ENCODE peak calls at places on chromosomes 1 and 21, in nine cellular contexts. One of them, this sample, is unnamed. For H3K27me3, the result is how much of the 10 kb centered on the place peaks cover.

GRCh38 chr1:25503551-25504426 is 39.6 kb upstream of the LDLRAP1 start:
- DNase-seq in sigmoid colon: peak
- DNase-seq in ovary: no peak
- DNase-seq in mammary epithelial cell: peak
- DNase-seq in upper lobe of right lung: peak
- DNase-seq in heart right ventricle: peak
- DNase-seq in AG04450: no peak
- DNase-seq in Panc1: peak
- DNase-seq in MM.1S: peak
- DNase-seq in this sample: no peak

GRCh38 chr1:246680696-246681127 is 43.5 kb upstream of the SCCPDH start:
- DNase-seq in sigmoid colon: no peak
- DNase-seq in ovary: no peak
- DNase-seq in mammary epithelial cell: no peak
- DNase-seq in upper lobe of right lung: no peak
- DNase-seq in heart right ventricle: no peak
- DNase-seq in AG04450: no peak
- DNase-seq in Panc1: no peak
- DNase-seq in MM.1S: no peak
- DNase-seq in this sample: no peak

GRCh38 chr21:17829472-17829871 is 10.3 kb upstream of the C21orf91 start:
- DNase-seq in sigmoid colon: no peak
- DNase-seq in ovary: no peak
- DNase-seq in mammary epithelial cell: peak
- DNase-seq in upper lobe of right lung: no peak
- DNase-seq in heart right ventricle: no peak
- DNase-seq in AG04450: peak
- DNase-seq in Panc1: no peak
- DNase-seq in MM.1S: no peak
- DNase-seq in this sample: no peak

GRCh38 chr1:23010734-23011449 is 4.8 kb downstream of the TEX46 start:
- DNase-seq in sigmoid colon: no peak
- DNase-seq in ovary: no peak
- DNase-seq in mammary epithelial cell: peak
- DNase-seq in upper lobe of right lung: no peak
- DNase-seq in heart right ventricle: no peak
- DNase-seq in AG04450: no peak
- DNase-seq in Panc1: no peak
- DNase-seq in MM.1S: peak
- DNase-seq in this sample: peak

GRCh38 chr1:204073837-204074273 is 940 bp downstream of the SOX13 start:
- DNase-seq in sigmoid colon: peak
- DNase-seq in ovary: peak
- DNase-seq in mammary epithelial cell: peak
- DNase-seq in upper lobe of right lung: no peak
- DNase-seq in heart right ventricle: no peak
- DNase-seq in AG04450: no peak
- DNase-seq in Panc1: no peak
- DNase-seq in MM.1S: no peak
- DNase-seq in this sample: no peak

GRCh38 chr1:94796269-94796668 is 23.9 kb upstream of the SLC44A3 start:
- DNase-seq in sigmoid colon: no peak
- DNase-seq in ovary: no peak
- DNase-seq in mammary epithelial cell: peak
- DNase-seq in upper lobe of right lung: no peak
- DNase-seq in heart right ventricle: no peak
- DNase-seq in AG04450: no peak
- DNase-seq in Panc1: no peak
- DNase-seq in MM.1S: no peak
- DNase-seq in this sample: no peak

GRCh38 chr1:169933999-169934725 is 40.5 kb upstream of the SCYL3 start:
- DNase-seq in sigmoid colon: no peak
- DNase-seq in ovary: no peak
- DNase-seq in mammary epithelial cell: peak
- DNase-seq in upper lobe of right lung: no peak
- DNase-seq in heart right ventricle: no peak
- DNase-seq in AG04450: no peak
- DNase-seq in Panc1: no peak
- DNase-seq in MM.1S: no peak
- DNase-seq in this sample: no peak

GRCh38 chr21:26148071-26148470 is 22.5 kb downstream of the APP start:
- DNase-seq in sigmoid colon: no peak
- DNase-seq in ovary: no peak
- DNase-seq in mammary epithelial cell: no peak
- DNase-seq in upper lobe of right lung: no peak
- DNase-seq in heart right ventricle: peak
- DNase-seq in AG04450: no peak
- DNase-seq in Panc1: no peak
- DNase-seq in MM.1S: no peak
- DNase-seq in this sample: no peak

GRCh38 chr21:15289896-15290841 is 225.4 kb upstream of the NRIP1 start:
- DNase-seq in sigmoid colon: peak
- DNase-seq in ovary: no peak
- DNase-seq in mammary epithelial cell: no peak
- DNase-seq in upper lobe of right lung: peak
- DNase-seq in heart right ventricle: peak
- DNase-seq in AG04450: no peak
- DNase-seq in Panc1: no peak
- DNase-seq in MM.1S: peak
- DNase-seq in this sample: no peak

GRCh38 chr1:90728656-90729257 is 11.7 kb upstream of the BARHL2 start:
- DNase-seq in sigmoid colon: no peak
- DNase-seq in ovary: no peak
- DNase-seq in mammary epithelial cell: no peak
- DNase-seq in upper lobe of right lung: no peak
- DNase-seq in heart right ventricle: no peak
- DNase-seq in AG04450: no peak
- DNase-seq in Panc1: no peak
- DNase-seq in MM.1S: no peak
- DNase-seq in this sample: no peak

GRCh38 chr1:36609241-36610027 is 126.7 kb upstream of the CSF3R start:
- DNase-seq in sigmoid colon: no peak
- DNase-seq in ovary: no peak
- DNase-seq in mammary epithelial cell: peak
- DNase-seq in upper lobe of right lung: peak
- DNase-seq in heart right ventricle: no peak
- DNase-seq in AG04450: no peak
- DNase-seq in Panc1: peak
- DNase-seq in MM.1S: peak
- DNase-seq in this sample: no peak

DNA sequence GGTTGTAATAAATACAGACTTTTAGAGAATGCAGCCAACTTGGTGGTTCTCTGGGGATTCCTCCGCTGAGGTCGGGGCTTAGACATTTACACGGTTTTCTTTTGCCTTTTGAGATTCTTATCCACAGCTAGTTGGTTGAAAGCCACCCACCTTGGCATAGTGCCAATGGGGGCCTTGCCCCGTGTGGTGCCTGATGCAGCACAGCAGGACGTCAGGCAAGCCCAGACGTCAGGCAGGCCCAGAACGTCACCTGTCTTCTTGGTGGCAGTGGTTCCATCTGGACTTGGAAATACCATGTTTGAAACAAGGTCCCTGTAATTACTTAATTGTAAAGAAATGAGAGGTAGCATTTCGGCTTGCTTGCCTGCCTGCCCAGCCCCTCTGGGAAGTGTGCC is 78.5 kb downstream of the GALNT2 start:
- DNase-seq in sigmoid colon: no peak
- DNase-seq in ovary: no peak
- DNase-seq in mammary epithelial cell: no peak
- DNase-seq in upper lobe of right lung: no peak
- DNase-seq in heart right ventricle: no peak
- DNase-seq in AG04450: no peak
- DNase-seq in Panc1: no peak
- DNase-seq in MM.1S: no peak
- DNase-seq in this sample: no peak
- H3K4me3 ChIP-seq in sigmoid colon: no peak
- H3K4me3 ChIP-seq in ovary: no peak
- H3K4me3 ChIP-seq in mammary epithelial cell: no peak
- H3K4me3 ChIP-seq in upper lobe of right lung: no peak
- H3K4me3 ChIP-seq in heart right ventricle: no peak
- H3K4me3 ChIP-seq in AG04450: no peak
- H3K4me3 ChIP-seq in Panc1: no peak
- H3K4me3 ChIP-seq in MM.1S: peak
- H3K4me3 ChIP-seq in this sample: no peak

GRCh38 chr21:34115160-34115559 is 41.8 kb downstream of the MRPS6 start:
- DNase-seq in sigmoid colon: no peak
- DNase-seq in ovary: no peak
- DNase-seq in mammary epithelial cell: no peak
- DNase-seq in upper lobe of right lung: no peak
- DNase-seq in heart right ventricle: no peak
- DNase-seq in AG04450: no peak
- DNase-seq in Panc1: no peak
- DNase-seq in MM.1S: no peak
- DNase-seq in this sample: no peak

GRCh38 chr21:34109075-34109474 is 35.7 kb downstream of the MRPS6 start:
- DNase-seq in sigmoid colon: no peak
- DNase-seq in ovary: no peak
- DNase-seq in mammary epithelial cell: no peak
- DNase-seq in upper lobe of right lung: no peak
- DNase-seq in heart right ventricle: no peak
- DNase-seq in AG04450: no peak
- DNase-seq in Panc1: no peak
- DNase-seq in MM.1S: no peak
- DNase-seq in this sample: no peak

GRCh38 chr21:34113842-34114241 is 40.5 kb downstream of the MRPS6 start:
- DNase-seq in sigmoid colon: no peak
- DNase-seq in ovary: no peak
- DNase-seq in mammary epithelial cell: no peak
- DNase-seq in upper lobe of right lung: no peak
- DNase-seq in heart right ventricle: no peak
- DNase-seq in AG04450: no peak
- DNase-seq in Panc1: no peak
- DNase-seq in MM.1S: no peak
- DNase-seq in this sample: no peak

GRCh38 chr21:34110594-34111202 is 37.3 kb downstream of the MRPS6 start:
- DNase-seq in sigmoid colon: no peak
- DNase-seq in ovary: no peak
- DNase-seq in mammary epithelial cell: no peak
- DNase-seq in upper lobe of right lung: no peak
- DNase-seq in heart right ventricle: no peak
- DNase-seq in AG04450: no peak
- DNase-seq in Panc1: no peak
- DNase-seq in MM.1S: no peak
- DNase-seq in this sample: no peak

GRCh38 chr21:34112316-34113033 is 39.1 kb downstream of the MRPS6 start:
- DNase-seq in sigmoid colon: no peak
- DNase-seq in ovary: no peak
- DNase-seq in mammary epithelial cell: peak
- DNase-seq in upper lobe of right lung: no peak
- DNase-seq in heart right ventricle: no peak
- DNase-seq in AG04450: no peak
- DNase-seq in Panc1: no peak
- DNase-seq in MM.1S: no peak
- DNase-seq in this sample: no peak
- TF ChIP-seq CTCF in sigmoid colon: no peak
- TF ChIP-seq CTCF in ovary: no peak
- TF ChIP-seq CTCF in mammary epithelial cell: no peak
- TF ChIP-seq CTCF in upper lobe of right lung: no peak
- TF ChIP-seq CTCF in heart right ventricle: no peak
- TF ChIP-seq CTCF in AG04450: no peak
- TF ChIP-seq CTCF in Panc1: no peak
- TF ChIP-seq CTCF in MM.1S: no peak
- TF ChIP-seq CTCF in this sample: no peak

GRCh38 chr1:224747578-224747977 is 131.5 kb downstream of the CNIH3 start:
- DNase-seq in sigmoid colon: no peak
- DNase-seq in ovary: no peak
- DNase-seq in mammary epithelial cell: peak
- DNase-seq in upper lobe of right lung: no peak
- DNase-seq in heart right ventricle: no peak
- DNase-seq in AG04450: no peak
- DNase-seq in Panc1: no peak
- DNase-seq in MM.1S: no peak
- DNase-seq in this sample: no peak

GRCh38 chr1:224739997-224740687 is 124.0 kb downstream of the CNIH3 start:
- DNase-seq in sigmoid colon: no peak
- DNase-seq in ovary: no peak
- DNase-seq in mammary epithelial cell: no peak
- DNase-seq in upper lobe of right lung: no peak
- DNase-seq in heart right ventricle: no peak
- DNase-seq in AG04450: no peak
- DNase-seq in Panc1: no peak
- DNase-seq in MM.1S: peak
- DNase-seq in this sample: no peak

GRCh38 chr1:224745388-224745787 is 129.3 kb downstream of the CNIH3 start:
- DNase-seq in sigmoid colon: no peak
- DNase-seq in ovary: no peak
- DNase-seq in mammary epithelial cell: no peak
- DNase-seq in upper lobe of right lung: no peak
- DNase-seq in heart right ventricle: no peak
- DNase-seq in AG04450: no peak
- DNase-seq in Panc1: no peak
- DNase-seq in MM.1S: no peak
- DNase-seq in this sample: no peak

GRCh38 chr1:224745924-224746323 is 129.8 kb downstream of the CNIH3 start:
- DNase-seq in sigmoid colon: no peak
- DNase-seq in ovary: no peak
- DNase-seq in mammary epithelial cell: no peak
- DNase-seq in upper lobe of right lung: no peak
- DNase-seq in heart right ventricle: no peak
- DNase-seq in AG04450: no peak
- DNase-seq in Panc1: no peak
- DNase-seq in MM.1S: peak
- DNase-seq in this sample: no peak

GRCh38 chr1:224744521-224744920 is 128.4 kb downstream of the CNIH3 start:
- DNase-seq in sigmoid colon: no peak
- DNase-seq in ovary: no peak
- DNase-seq in mammary epithelial cell: no peak
- DNase-seq in upper lobe of right lung: no peak
- DNase-seq in heart right ventricle: no peak
- DNase-seq in AG04450: no peak
- DNase-seq in Panc1: no peak
- DNase-seq in MM.1S: peak
- DNase-seq in this sample: no peak
- H3K27me3 ChIP-seq in sigmoid colon: under half
- H3K27me3 ChIP-seq in ovary: under half
- H3K27me3 ChIP-seq in mammary epithelial cell: under half
- H3K27me3 ChIP-seq in upper lobe of right lung: under half
- H3K27me3 ChIP-seq in heart right ventricle: under half
- H3K27me3 ChIP-seq in AG04450: under half
- H3K27me3 ChIP-seq in Panc1: under half
- H3K27me3 ChIP-seq in MM.1S: under half
- H3K27me3 ChIP-seq in this sample: under half

DNA sequence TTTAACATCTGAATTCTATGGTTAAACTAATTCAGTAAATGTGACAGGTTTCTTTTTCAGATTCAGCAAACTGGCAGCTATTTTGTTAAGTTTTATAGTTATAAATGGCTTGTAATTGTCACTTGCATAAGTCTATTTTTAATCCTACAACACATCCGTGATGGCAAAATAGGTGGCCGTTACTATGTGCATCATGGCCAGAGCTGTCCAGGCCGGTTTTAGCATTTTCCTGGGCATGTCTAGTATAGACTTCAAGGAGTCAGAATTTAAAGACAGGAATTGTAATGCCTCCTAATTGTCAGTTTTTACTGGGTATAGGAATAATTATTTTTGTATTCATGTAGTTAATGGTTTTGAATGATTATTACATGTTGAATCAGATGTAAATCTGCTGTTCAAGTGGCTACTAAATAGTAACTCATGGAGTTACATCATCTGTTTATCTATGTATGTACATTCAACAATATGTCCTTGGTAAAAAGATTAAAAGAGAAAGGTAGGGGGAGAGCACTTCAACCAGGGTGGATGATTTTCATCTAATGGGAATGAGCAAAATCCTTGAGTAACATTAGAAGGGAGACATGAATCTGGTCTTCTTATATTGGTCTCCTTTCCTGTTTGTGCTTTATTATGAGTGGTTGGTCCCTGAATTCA is 3.2 kb upstream of the B3GALT2 start:
- DNase-seq in sigmoid colon: no peak
- DNase-seq in ovary: no peak
- DNase-seq in mammary epithelial cell: no peak
- DNase-seq in upper lobe of right lung: no peak
- DNase-seq in heart right ventricle: no peak
- DNase-seq in AG04450: no peak
- DNase-seq in Panc1: no peak
- DNase-seq in MM.1S: no peak
- DNase-seq in this sample: no peak
- H3K4me3 ChIP-seq in sigmoid colon: no peak
- H3K4me3 ChIP-seq in ovary: no peak
- H3K4me3 ChIP-seq in mammary epithelial cell: no peak
- H3K4me3 ChIP-seq in upper lobe of right lung: no peak
- H3K4me3 ChIP-seq in heart right ventricle: no peak
- H3K4me3 ChIP-seq in AG04450: no peak
- H3K4me3 ChIP-seq in Panc1: no peak
- H3K4me3 ChIP-seq in MM.1S: no peak
- H3K4me3 ChIP-seq in this sample: no peak